ENCODE peak calls at places on chromosome 15, in nine cellular contexts. Y is uterus, N is AG04450, A is A673, R is iPS DF 6.9, H is WERI-Rb-1, V is aorta, Q is mammary epithelial cell, S is A549. O is an unnamed sample.

GRCh38 chr15:50774450-50774849 is 8.9 kb upstream of the SPPL2A start:
- DNase-seq in Y (no peak), N (no peak), A (no peak), R (no peak), H (no peak), V (no peak), Q (no peak), S (no peak), O (no peak)

GRCh38 chr15:72184165-72184811 is 13.3 kb downstream of the GRAMD2A start:
- DNase-seq in Y (no peak), N (no peak), A (no peak), R (no peak), H (no peak), V (no peak), Q (no peak), S (peak), O (no peak)

GRCh38 chr15:58551764-58552504 is 120.1 kb downstream of the LIPC start:
- DNase-seq in Y (peak), N (peak), A (no peak), R (no peak), H (no peak), V (peak), Q (peak), S (no peak), O (peak)

GRCh38 chr15:90481023-90481422 is 48.7 kb upstream of the CRTC3 start:
- DNase-seq in Y (no peak), N (no peak), A (no peak), R (no peak), H (no peak), V (no peak), Q (no peak), S (no peak), O (no peak)

GRCh38 chr15:36814708-36815107 is 235.3 kb downstream of the CDIN1 start:
- DNase-seq in Y (no peak), N (no peak), A (no peak), R (no peak), H (no peak), V (no peak), Q (peak), S (no peak), O (no peak)

GRCh38 chr15:40308844-40309189 is 1.1 kb upstream of the PLCB2 start:
- DNase-seq in Y (no peak), N (no peak), A (no peak), R (no peak), H (peak), V (peak), Q (no peak), S (no peak), O (no peak)

GRCh38 chr15:66216806-66217205 is 36.7 kb downstream of the MEGF11 start:
- DNase-seq in Y (no peak), N (no peak), A (no peak), R (no peak), H (no peak), V (no peak), Q (no peak), S (no peak), O (no peak)

GRCh38 chr15:71776304-71776703 is 34.0 kb upstream of the NR2E3 start:
- DNase-seq in Y (no peak), N (no peak), A (no peak), R (no peak), H (no peak), V (no peak), Q (no peak), S (no peak), O (no peak)

GRCh38 chr15:29815000-29815704 is 7.1 kb downstream of the TJP1 start:
- DNase-seq in Y (no peak), N (no peak), A (peak), R (no peak), H (no peak), V (no peak), Q (peak), S (no peak), O (no peak)

GRCh38 chr15:59283717-59284336 is 77.2 kb downstream of the LDHAL6B start:
- DNase-seq in Y (no peak), N (no peak), A (no peak), R (no peak), H (no peak), V (no peak), Q (peak), S (peak), O (no peak)

GRCh38 chr15:56428821-56429458 is 36.0 kb downstream of the MNS1 start:
- DNase-seq in Y (no peak), N (peak), A (peak), R (no peak), H (no peak), V (no peak), Q (peak), S (peak), O (no peak)

GRCh38 chr15:73683624-73684536 is at the start of gene CD276:
- DNase-seq in Y (peak), N (no peak), A (peak), R (no peak), H (peak), V (peak), Q (peak), S (peak), O (peak)

GRCh38 chr15:101126618-101127502 is 125.0 kb downstream of the CHSY1 start:
- DNase-seq in Y (no peak), N (no peak), A (peak), R (no peak), H (peak), V (peak), Q (no peak), S (no peak), O (no peak)

GRCh38 chr15:89740137-89740536 is 10.9 kb downstream of the MESP1 start:
- DNase-seq in Y (peak), N (peak), A (peak), R (peak), H (peak), V (no peak), Q (peak), S (peak), O (no peak)

GRCh38 chr15:62165029-62165792 is at the start of gene C2CD4B:
- DNase-seq in Y (peak), N (no peak), A (no peak), R (no peak), H (peak), V (peak), Q (peak), S (peak), O (peak)

GRCh38 chr15:48281674-48282073 is 49.6 kb upstream of the DUT start:
- DNase-seq in Y (no peak), N (peak), A (no peak), R (no peak), H (no peak), V (no peak), Q (no peak), S (no peak), O (no peak)

GRCh38 chr15:60791216-60791615 is 312.3 kb upstream of the ICE2 start:
- DNase-seq in Y (no peak), N (no peak), A (no peak), R (no peak), H (no peak), V (no peak), Q (no peak), S (no peak), O (no peak)

GRCh38 chr15:56442354-56442753 is 22.6 kb downstream of the MNS1 start:
- DNase-seq in Y (no peak), N (no peak), A (no peak), R (no peak), H (no peak), V (no peak), Q (no peak), S (no peak), O (no peak)

GRCh38 chr15:58243083-58243482 is 104.9 kb downstream of the AQP9 start:
- DNase-seq in Y (no peak), N (no peak), A (no peak), R (no peak), H (no peak), V (no peak), Q (no peak), S (no peak), O (no peak)

GRCh38 chr15:81351651-81352050 is 22.4 kb downstream of the TMC3 start:
- DNase-seq in Y (no peak), N (no peak), A (no peak), R (no peak), H (no peak), V (no peak), Q (no peak), S (no peak), O (no peak)

GRCh38 chr15:70775160-70775559 is 11.8 kb upstream of the UACA start:
- DNase-seq in Y (no peak), N (no peak), A (no peak), R (no peak), H (no peak), V (no peak), Q (peak), S (peak), O (no peak)

GRCh38 chr15:47265686-47266085 is 451.6 kb upstream of the SEMA6D start:
- DNase-seq in Y (no peak), N (no peak), A (no peak), R (no peak), H (no peak), V (no peak), Q (no peak), S (no peak), O (no peak)

GRCh38 chr15:58249646-58250312 is 111.6 kb downstream of the AQP9 start:
- DNase-seq in Y (no peak), N (no peak), A (no peak), R (no peak), H (no peak), V (no peak), Q (no peak), S (no peak), O (no peak)

GRCh38 chr15:38254065-38254883 is 1.6 kb downstream of the SPRED1 start:
- DNase-seq in Y (peak), N (no peak), A (peak), R (no peak), H (peak), V (no peak), Q (peak), S (peak), O (no peak)

GRCh38 chr15:26472661-26473060 is 300.2 kb downstream of the GABRB3 start:
- DNase-seq in Y (no peak), N (no peak), A (no peak), R (no peak), H (no peak), V (no peak), Q (no peak), S (no peak), O (no peak)

GRCh38 chr15:70494861-70495571 is 268.3 kb downstream of the UACA start:
- DNase-seq in Y (no peak), N (peak), A (peak), R (no peak), H (peak), V (no peak), Q (peak), S (peak), O (no peak)

GRCh38 chr15:100713163-100713867 is 110.9 kb downstream of the ASB7 start:
- DNase-seq in Y (peak), N (no peak), A (no peak), R (no peak), H (no peak), V (peak), Q (peak), S (peak), O (peak)

DNA sequence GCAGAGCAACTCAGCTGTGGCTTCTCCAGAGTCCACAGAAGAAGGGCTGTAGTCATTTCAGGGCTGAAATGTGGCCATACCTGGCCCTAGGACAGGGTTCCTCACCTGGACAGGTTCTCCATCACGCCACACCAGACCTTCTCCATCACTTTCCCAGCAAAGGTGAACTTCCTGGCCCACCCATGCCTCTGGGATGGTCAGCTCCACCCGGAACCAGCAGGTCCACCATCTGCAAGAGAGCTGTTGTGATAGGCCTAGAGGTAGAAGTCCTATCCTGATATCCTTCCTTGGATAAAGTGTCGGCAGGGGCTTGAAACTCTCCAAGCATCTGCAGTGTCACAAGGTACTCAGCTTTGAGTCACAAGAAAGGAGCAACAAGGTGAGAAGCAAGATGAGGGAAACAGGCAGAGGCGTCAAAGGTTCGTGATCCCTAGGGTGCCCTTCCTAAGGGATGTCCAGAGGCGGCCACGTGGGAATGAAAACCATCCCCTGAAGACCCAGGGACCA is 948 bp downstream of the MAN2C1 start:
- DNase-seq in Y (no peak), N (no peak), A (no peak), R (no peak), H (no peak), V (no peak), Q (no peak), S (no peak), O (no peak)
- H3K27ac ChIP-seq in Y (peak), N (no peak), A (peak), R (no peak), H (no peak), V (peak), Q (peak), S (peak), O (peak)

GRCh38 chr15:45347033-45347432 is 31.3 kb downstream of the GATM start:
- DNase-seq in Y (no peak), N (no peak), A (no peak), R (no peak), H (no peak), V (no peak), Q (peak), S (no peak), O (no peak)
- H3K27ac ChIP-seq in Y (no peak), N (no peak), A (no peak), R (no peak), H (no peak), V (no peak), Q (no peak), S (no peak), O (no peak)

DNA sequence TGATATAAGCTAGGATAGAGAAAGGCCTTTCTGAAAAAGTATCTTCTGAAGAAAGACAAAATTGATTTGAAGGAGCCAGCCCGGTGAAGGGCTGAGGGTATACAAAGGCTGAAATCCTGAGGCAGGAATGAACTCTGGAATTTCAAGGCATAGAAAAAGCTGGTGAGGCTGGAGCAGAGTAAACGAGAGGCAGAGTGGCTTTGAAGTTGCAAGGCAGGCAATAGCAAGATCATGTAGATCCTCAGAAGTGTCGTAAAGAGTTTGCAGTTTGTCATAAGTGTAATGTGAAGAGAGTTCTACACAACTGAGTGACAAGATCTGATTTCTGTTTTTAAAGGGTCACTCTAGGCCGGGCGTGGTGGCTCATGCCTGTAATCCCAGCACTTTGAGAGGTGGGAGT is 69.0 kb downstream of the HMG20A start:
- DNase-seq in Y (no peak), N (no peak), A (no peak), R (no peak), H (no peak), V (no peak), Q (no peak), S (no peak), O (no peak)
- H3K27ac ChIP-seq in Y (no peak), N (no peak), A (no peak), R (no peak), H (no peak), V (no peak), Q (no peak), S (no peak), O (no peak)

DNA sequence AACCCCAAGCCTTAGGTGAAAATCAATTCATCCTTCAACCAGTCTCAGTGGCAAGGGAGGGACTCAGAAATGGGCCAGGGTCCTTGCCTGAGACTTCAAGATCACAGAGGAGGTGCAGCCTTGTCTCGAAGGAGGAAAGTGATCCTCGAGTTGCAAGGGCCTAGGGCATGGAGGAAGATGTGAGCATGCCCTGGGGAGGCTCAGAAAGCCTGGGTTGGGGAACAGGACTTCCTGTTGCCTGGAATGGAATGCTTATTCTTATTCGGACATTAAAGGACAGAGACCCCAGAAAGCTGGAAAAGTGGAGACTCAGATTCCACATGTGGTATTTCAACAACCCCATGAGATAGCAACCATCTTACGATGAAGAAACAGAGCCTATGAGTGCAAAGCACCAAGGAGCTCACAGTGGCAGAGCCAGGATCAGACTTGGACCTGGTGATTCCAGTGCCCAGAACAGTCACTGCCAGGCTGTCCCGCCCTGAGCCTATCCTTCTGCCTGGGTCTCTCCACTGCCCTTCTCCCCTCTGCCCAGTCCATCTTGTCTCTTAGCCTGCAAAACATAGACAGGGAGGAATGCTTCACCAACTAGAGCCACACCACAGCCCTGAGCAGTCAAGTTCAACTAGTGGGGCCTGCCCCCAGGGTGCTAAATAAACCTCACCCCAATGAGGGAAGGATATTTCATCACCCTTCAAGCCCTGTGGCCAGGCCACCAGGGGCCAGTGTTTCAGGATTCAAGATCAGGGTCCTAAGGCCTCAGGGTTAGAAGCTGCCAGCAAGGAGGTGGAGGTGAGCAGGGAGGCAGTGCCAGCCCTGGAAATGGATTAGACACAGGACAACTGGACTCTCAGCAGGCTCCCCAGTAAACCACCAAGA is 21.9 kb downstream of the DAPK2 start:
- DNase-seq in Y (no peak), N (no peak), A (no peak), R (no peak), H (no peak), V (no peak), Q (no peak), S (no peak), O (no peak)
- H3K27ac ChIP-seq in Y (no peak), N (no peak), A (no peak), R (no peak), H (no peak), V (no peak), Q (no peak), S (peak), O (peak)